ENCODE peak calls at places on chromosome 12, in eight cellular contexts. O is AG04449, D is bronchial epithelial cell, A is RPMI8226, N is nephron progenitor cell, Z is NCI-H748 treated with DMSO at 0.1 percent for 48 hours, G is AG08396, T is mucosa of descending colon. M is an unnamed sample.

GRCh38 chr12:100141666-100141997 is 1.0 kb downstream of the BLTP3B start:
- DNase-seq in O (peak), D (peak), A (peak), N (no peak), Z (no peak), G (peak), T (no peak), M (no peak)

GRCh38 chr12:122079038-122079531 is 529 bp downstream of the MLXIP start:
- DNase-seq in O (no peak), D (no peak), A (peak), N (no peak), Z (peak), G (no peak), T (peak), M (no peak)

GRCh38 chr12:46901464-46902205 is 75.8 kb upstream of the SLC38A4 start:
- DNase-seq in O (no peak), D (no peak), A (no peak), N (no peak), Z (no peak), G (no peak), T (no peak), M (no peak)

GRCh38 chr12:10301103-10301502 is 6.6 kb upstream of the KLRD1 start:
- DNase-seq in O (no peak), D (no peak), A (no peak), N (no peak), Z (no peak), G (no peak), T (no peak), M (no peak)

GRCh38 chr12:57736743-57737466 is 1.6 kb downstream of the AGAP2 start:
- DNase-seq in O (no peak), D (no peak), A (no peak), N (no peak), Z (peak), G (no peak), T (no peak), M (no peak)

GRCh38 chr12:112978163-112979081 is at the start of gene OAS2:
- DNase-seq in O (peak), D (peak), A (peak), N (no peak), Z (no peak), G (peak), T (peak), M (no peak)

GRCh38 chr12:127083028-127083949 is 1183.7 kb upstream of the TMEM132C start:
- DNase-seq in O (peak), D (peak), A (peak), N (no peak), Z (peak), G (peak), T (no peak), M (peak)

GRCh38 chr12:131105736-131106356 is 152.1 kb downstream of the ADGRD1 start:
- DNase-seq in O (no peak), D (no peak), A (no peak), N (no peak), Z (no peak), G (no peak), T (no peak), M (no peak)

GRCh38 chr12:63045020-63045860 is 105.8 kb downstream of the AVPR1A start:
- DNase-seq in O (peak), D (peak), A (no peak), N (no peak), Z (no peak), G (peak), T (no peak), M (no peak)

GRCh38 chr12:16674885-16675284 is 68.9 kb upstream of the LMO3 start:
- DNase-seq in O (no peak), D (no peak), A (no peak), N (no peak), Z (no peak), G (no peak), T (no peak), M (no peak)

GRCh38 chr12:34406228-34406995 is 384.1 kb downstream of the ALG10 start:
- DNase-seq in O (no peak), D (no peak), A (no peak), N (no peak), Z (no peak), G (no peak), T (peak), M (no peak)

GRCh38 chr12:50708619-50709018 is 55.3 kb upstream of the ATF1 start:
- DNase-seq in O (no peak), D (no peak), A (no peak), N (no peak), Z (no peak), G (no peak), T (no peak), M (no peak)

GRCh38 chr12:117738233-117738632 is 230.6 kb downstream of the KSR2 start:
- DNase-seq in O (no peak), D (no peak), A (no peak), N (no peak), Z (no peak), G (no peak), T (no peak), M (no peak)

GRCh38 chr12:108004368-108004767 is 124.7 kb upstream of the WSCD2 start:
- DNase-seq in O (no peak), D (peak), A (peak), N (peak), Z (no peak), G (no peak), T (no peak), M (no peak)

GRCh38 chr12:88472248-88472647 is 108.0 kb downstream of the KITLG start:
- DNase-seq in O (no peak), D (peak), A (no peak), N (no peak), Z (no peak), G (no peak), T (no peak), M (no peak)

GRCh38 chr12:24679135-24679534 is 269.8 kb downstream of the BCAT1 start:
- DNase-seq in O (no peak), D (no peak), A (no peak), N (no peak), Z (no peak), G (no peak), T (no peak), M (no peak)

GRCh38 chr12:127459687-127460086 is 807.3 kb upstream of the TMEM132C start:
- DNase-seq in O (no peak), D (no peak), A (no peak), N (no peak), Z (no peak), G (no peak), T (no peak), M (no peak)

GRCh38 chr12:103499571-103499970 is 3.8 kb upstream of the C12orf42 start:
- DNase-seq in O (no peak), D (peak), A (no peak), N (no peak), Z (no peak), G (no peak), T (no peak), M (no peak)

GRCh38 chr12:46458500-46459106 is 86.0 kb upstream of the SLC38A2 start:
- DNase-seq in O (no peak), D (no peak), A (no peak), N (no peak), Z (no peak), G (no peak), T (no peak), M (no peak)

GRCh38 chr12:32107376-32108267 is 975 bp downstream of the BICD1 start:
- DNase-seq in O (no peak), D (peak), A (peak), N (peak), Z (no peak), G (peak), T (peak), M (no peak)

GRCh38 chr12:19750116-19750644 is 310.9 kb downstream of the AEBP2 start:
- DNase-seq in O (no peak), D (no peak), A (no peak), N (no peak), Z (no peak), G (no peak), T (no peak), M (no peak)

GRCh38 chr12:124490584-124491305 is 76.7 kb downstream of the NCOR2 start:
- DNase-seq in O (no peak), D (no peak), A (no peak), N (no peak), Z (no peak), G (no peak), T (peak), M (no peak)

GRCh38 chr12:92029902-92030586 is 115.6 kb downstream of the BTG1 start:
- DNase-seq in O (no peak), D (no peak), A (no peak), N (no peak), Z (no peak), G (no peak), T (no peak), M (no peak)

GRCh38 chr12:48023386-48023785 is 19.1 kb upstream of the COL2A1 start:
- DNase-seq in O (no peak), D (no peak), A (no peak), N (no peak), Z (no peak), G (no peak), T (no peak), M (no peak)

GRCh38 chr12:66194122-66194521 is 5.1 kb downstream of the IRAK3 start:
- DNase-seq in O (no peak), D (no peak), A (no peak), N (no peak), Z (no peak), G (no peak), T (no peak), M (no peak)

GRCh38 chr12:48903982-48904411 is 21.3 kb downstream of the FKBP11 start:
- DNase-seq in O (no peak), D (peak), A (peak), N (peak), Z (peak), G (peak), T (peak), M (peak)

GRCh38 chr12:49622501-49623141 is 740 bp upstream of the PRPF40B start:
- DNase-seq in O (no peak), D (peak), A (peak), N (peak), Z (no peak), G (peak), T (peak), M (no peak)